ENCODE peak calls at places on chromosome 12, in ten cellular contexts. W, H, N, E, I, D, J, B, K and C are unnamed samples.

GRCh38 chr12:120110550-120111501 is 5.7 kb downstream of the RAB35 start:
- DNase-seq in W (no peak), H (no peak), N (no peak), E (no peak), I (no peak), D (peak), J (no peak), B (no peak), K (peak), C (no peak)

GRCh38 chr12:99983721-99984258 is 946 bp downstream of the ANKS1B start:
- DNase-seq in W (no peak), H (no peak), N (no peak), E (no peak), I (no peak), D (no peak), J (no peak), B (no peak), K (no peak), C (no peak)

GRCh38 chr12:31007636-31008175 is 66.0 kb upstream of the DDX11 start:
- DNase-seq in W (no peak), H (no peak), N (no peak), E (no peak), I (no peak), D (no peak), J (no peak), B (no peak), K (no peak), C (no peak)

GRCh38 chr12:20808521-20808920 is 2.0 kb upstream of the SLCO1B3 start:
- DNase-seq in W (no peak), H (no peak), N (no peak), E (no peak), I (no peak), D (no peak), J (no peak), B (no peak), K (no peak), C (no peak)

GRCh38 chr12:127416796-127417195 is 850.2 kb upstream of the TMEM132C start:
- DNase-seq in W (peak), H (no peak), N (no peak), E (no peak), I (peak), D (no peak), J (no peak), B (peak), K (no peak), C (peak)

GRCh38 chr12:65171870-65172269 is 2.5 kb downstream of the LEMD3 start:
- DNase-seq in W (no peak), H (peak), N (no peak), E (no peak), I (no peak), D (no peak), J (no peak), B (no peak), K (no peak), C (no peak)

GRCh38 chr12:124720687-124721500 is 142.8 kb downstream of the SCARB1 start:
- DNase-seq in W (peak), H (peak), N (no peak), E (no peak), I (peak), D (peak), J (no peak), B (peak), K (peak), C (no peak)

GRCh38 chr12:3656946-3657622 is 95.8 kb downstream of the CRACR2A start:
- DNase-seq in W (no peak), H (no peak), N (no peak), E (no peak), I (no peak), D (no peak), J (no peak), B (no peak), K (no peak), C (no peak)

GRCh38 chr12:100017056-100017455 is 32.3 kb upstream of the ANKS1B start:
- DNase-seq in W (no peak), H (no peak), N (no peak), E (no peak), I (no peak), D (no peak), J (no peak), B (no peak), K (no peak), C (no peak)

GRCh38 chr12:1830981-1831930 is 10.9 kb downstream of the LRTM2 start:
- DNase-seq in W (peak), H (peak), N (peak), E (peak), I (peak), D (peak), J (peak), B (peak), K (peak), C (no peak)

GRCh38 chr12:115380509-115381120 is 696.6 kb upstream of the TBX3 start:
- DNase-seq in W (no peak), H (no peak), N (no peak), E (no peak), I (no peak), D (no peak), J (no peak), B (no peak), K (no peak), C (no peak)

GRCh38 chr12:67520611-67521010 is 127.9 kb upstream of the DYRK2 start:
- DNase-seq in W (peak), H (no peak), N (no peak), E (no peak), I (no peak), D (no peak), J (no peak), B (no peak), K (no peak), C (no peak)

GRCh38 chr12:76551482-76551888 is 8.1 kb downstream of the OSBPL8 start:
- DNase-seq in W (no peak), H (no peak), N (no peak), E (no peak), I (peak), D (no peak), J (no peak), B (no peak), K (no peak), C (no peak)

GRCh38 chr12:62191747-62192485 is 68.3 kb upstream of the USP15 start:
- DNase-seq in W (no peak), H (no peak), N (no peak), E (no peak), I (peak), D (no peak), J (no peak), B (no peak), K (no peak), C (no peak)

GRCh38 chr12:111792155-111792876 is 25.6 kb downstream of the ALDH2 start:
- DNase-seq in W (no peak), H (peak), N (no peak), E (no peak), I (peak), D (peak), J (no peak), B (peak), K (peak), C (no peak)

GRCh38 chr12:75505706-75506312 is 5.6 kb downstream of the KRR1 start:
- DNase-seq in W (peak), H (peak), N (no peak), E (no peak), I (peak), D (no peak), J (no peak), B (peak), K (no peak), C (no peak)

GRCh38 chr12:107091381-107091780 is 2.0 kb downstream of the CRY1 start:
- DNase-seq in W (peak), H (peak), N (no peak), E (no peak), I (peak), D (no peak), J (peak), B (peak), K (no peak), C (no peak)

GRCh38 chr12:58364389-58365086 is 423.2 kb downstream of the ATP23 start:
- DNase-seq in W (peak), H (peak), N (peak), E (no peak), I (peak), D (no peak), J (peak), B (peak), K (no peak), C (no peak)

GRCh38 chr12:57190037-57190436 is 26.6 kb upstream of the NXPH4 start:
- DNase-seq in W (peak), H (no peak), N (no peak), E (no peak), I (peak), D (no peak), J (no peak), B (no peak), K (no peak), C (no peak)

GRCh38 chr12:14454098-14454907 is 88.8 kb downstream of the ATF7IP start:
- DNase-seq in W (peak), H (peak), N (no peak), E (no peak), I (peak), D (no peak), J (no peak), B (peak), K (no peak), C (no peak)

GRCh38 chr12:58580095-58580494 is 340.2 kb downstream of the LRIG3 start:
- DNase-seq in W (no peak), H (no peak), N (no peak), E (no peak), I (peak), D (no peak), J (no peak), B (peak), K (no peak), C (no peak)

GRCh38 chr12:23950775-23951391 is 1.4 kb upstream of the SOX5 start:
- DNase-seq in W (peak), H (peak), N (no peak), E (no peak), I (peak), D (no peak), J (no peak), B (peak), K (no peak), C (no peak)

GRCh38 chr12:11847539-11847938 is 198.1 kb downstream of the ETV6 start:
- DNase-seq in W (no peak), H (no peak), N (no peak), E (no peak), I (no peak), D (no peak), J (no peak), B (no peak), K (no peak), C (peak)

GRCh38 chr12:55719371-55719770 is 822 bp upstream of the RDH5 start:
- DNase-seq in W (no peak), H (no peak), N (no peak), E (no peak), I (no peak), D (no peak), J (no peak), B (no peak), K (no peak), C (no peak)

GRCh38 chr12:85468356-85469157 is 188.5 kb downstream of the ALX1 start:
- DNase-seq in W (peak), H (peak), N (peak), E (no peak), I (peak), D (peak), J (peak), B (peak), K (no peak), C (no peak)

GRCh38 chr12:2295941-2296461 is 243.2 kb downstream of the CACNA1C start:
- DNase-seq in W (peak), H (peak), N (peak), E (no peak), I (peak), D (no peak), J (peak), B (peak), K (no peak), C (no peak)

GRCh38 chr12:26046886-26047285 is 78.0 kb downstream of the BHLHE41 start:
- DNase-seq in W (no peak), H (no peak), N (no peak), E (no peak), I (no peak), D (no peak), J (no peak), B (no peak), K (no peak), C (no peak)

DNA sequence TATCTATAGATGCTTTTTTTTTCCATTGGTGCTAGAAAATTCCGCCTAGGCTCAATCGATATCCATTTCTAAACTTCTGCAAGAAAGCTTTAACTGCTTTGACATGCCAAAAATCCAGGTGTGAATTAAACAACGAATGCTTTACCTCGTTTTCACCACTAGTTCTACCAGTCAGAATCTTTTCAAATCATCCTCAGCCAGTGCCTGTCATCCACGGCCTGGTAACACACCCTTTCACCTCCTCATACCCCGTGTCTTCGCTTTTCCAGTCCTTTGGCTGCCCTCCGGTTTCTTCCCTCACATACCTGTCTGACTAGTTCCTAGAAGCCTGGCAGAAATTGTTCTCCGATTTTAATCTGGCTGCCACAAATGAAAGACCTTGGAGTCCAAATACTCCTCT is 1.4 kb upstream of the PHC1 start:
- DNase-seq in W (no peak), H (no peak), N (no peak), E (no peak), I (peak), D (peak), J (no peak), B (no peak), K (no peak), C (no peak)
- TF ChIP-seq CTCF in W (no peak), H (no peak), N (no peak), E (peak), I (no peak), D (no peak), J (no peak), B (no peak), K (no peak), C (no peak)

DNA sequence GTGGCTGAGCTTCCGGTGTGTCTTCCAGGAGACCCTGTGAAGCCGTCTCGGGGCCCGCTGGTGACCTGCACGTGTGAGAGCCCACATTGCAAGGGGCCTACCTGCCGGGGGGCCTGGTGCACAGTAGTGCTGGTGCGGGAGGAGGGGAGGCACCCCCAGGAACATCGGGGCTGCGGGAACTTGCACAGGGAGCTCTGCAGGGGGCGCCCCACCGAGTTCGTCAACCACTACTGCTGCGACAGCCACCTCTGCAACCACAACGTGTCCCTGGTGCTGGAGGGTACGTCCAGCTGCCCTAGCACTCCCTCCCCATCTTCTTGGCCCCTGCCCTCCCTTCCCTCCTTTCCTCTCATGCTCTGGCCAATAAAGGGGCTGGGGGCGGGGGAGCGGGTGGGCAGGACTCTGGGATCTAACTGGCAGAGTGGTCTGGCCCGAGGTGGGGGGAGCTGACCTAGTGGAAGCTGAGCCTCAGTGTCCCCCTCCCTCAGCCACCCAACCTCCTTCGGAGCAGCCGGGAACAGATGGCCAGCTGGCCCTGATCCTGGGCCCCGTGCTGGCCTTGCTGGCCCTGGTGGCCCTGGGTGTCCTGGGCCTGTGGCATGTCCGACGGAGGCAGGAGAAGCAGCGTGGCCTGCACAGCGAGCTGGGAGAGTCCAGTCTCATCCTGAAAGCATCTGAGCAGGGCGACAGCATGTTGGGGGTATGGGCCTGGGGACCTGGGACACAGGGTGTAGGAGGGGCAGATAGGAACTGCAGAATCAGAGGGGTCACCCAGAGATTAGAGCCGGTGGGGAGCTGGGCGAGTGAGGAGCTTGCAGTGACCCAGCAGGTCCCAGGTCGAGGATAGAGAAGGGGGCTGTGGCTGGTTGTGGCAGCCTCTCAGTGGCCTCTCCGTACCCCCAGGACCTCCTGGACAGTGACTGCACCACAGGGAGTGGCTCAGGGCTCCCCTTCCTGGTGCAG is 6.0 kb downstream of the ACVRL1 start:
- DNase-seq in W (no peak), H (no peak), N (no peak), E (no peak), I (no peak), D (no peak), J (no peak), B (no peak), K (no peak), C (no peak)
- TF ChIP-seq CTCF in W (peak), H (no peak), N (no peak), E (no peak), I (no peak), D (no peak), J (no peak), B (peak), K (no peak), C (no peak)

DNA sequence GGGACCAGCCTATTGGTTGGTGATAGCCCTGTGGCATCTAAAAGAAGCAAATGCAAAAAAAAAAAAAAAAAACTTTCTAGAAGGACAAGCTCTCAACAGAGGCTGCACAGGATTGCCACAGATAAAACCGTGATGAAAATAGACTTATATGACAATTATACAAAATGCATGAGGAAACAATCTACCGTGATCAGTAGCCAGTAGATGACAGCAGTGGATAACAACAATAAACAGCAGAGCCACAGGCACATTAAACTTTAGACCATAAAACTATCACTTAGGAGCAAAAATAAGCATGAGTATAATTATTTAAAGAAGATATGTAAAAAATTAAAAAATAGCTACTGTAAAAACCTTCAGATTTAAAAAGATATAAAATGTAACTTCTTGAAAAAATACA is 183.5 kb upstream of the ABCD2 start:
- DNase-seq in W (no peak), H (no peak), N (no peak), E (no peak), I (no peak), D (no peak), J (no peak), B (no peak), K (no peak), C (no peak)
- TF ChIP-seq CTCF in W (no peak), H (no peak), N (no peak), E (no peak), I (no peak), D (no peak), J (no peak), B (no peak), K (no peak), C (no peak)

GRCh38 chr12:81022531-81022930 is 55.3 kb upstream of the ACSS3 start:
- DNase-seq in W (peak), H (no peak), N (no peak), E (no peak), I (peak), D (no peak), J (no peak), B (no peak), K (no peak), C (no peak)
- TF ChIP-seq CTCF in W (no peak), H (no peak), N (no peak), E (no peak), I (no peak), D (no peak), J (no peak), B (no peak), K (no peak), C (no peak)

DNA sequence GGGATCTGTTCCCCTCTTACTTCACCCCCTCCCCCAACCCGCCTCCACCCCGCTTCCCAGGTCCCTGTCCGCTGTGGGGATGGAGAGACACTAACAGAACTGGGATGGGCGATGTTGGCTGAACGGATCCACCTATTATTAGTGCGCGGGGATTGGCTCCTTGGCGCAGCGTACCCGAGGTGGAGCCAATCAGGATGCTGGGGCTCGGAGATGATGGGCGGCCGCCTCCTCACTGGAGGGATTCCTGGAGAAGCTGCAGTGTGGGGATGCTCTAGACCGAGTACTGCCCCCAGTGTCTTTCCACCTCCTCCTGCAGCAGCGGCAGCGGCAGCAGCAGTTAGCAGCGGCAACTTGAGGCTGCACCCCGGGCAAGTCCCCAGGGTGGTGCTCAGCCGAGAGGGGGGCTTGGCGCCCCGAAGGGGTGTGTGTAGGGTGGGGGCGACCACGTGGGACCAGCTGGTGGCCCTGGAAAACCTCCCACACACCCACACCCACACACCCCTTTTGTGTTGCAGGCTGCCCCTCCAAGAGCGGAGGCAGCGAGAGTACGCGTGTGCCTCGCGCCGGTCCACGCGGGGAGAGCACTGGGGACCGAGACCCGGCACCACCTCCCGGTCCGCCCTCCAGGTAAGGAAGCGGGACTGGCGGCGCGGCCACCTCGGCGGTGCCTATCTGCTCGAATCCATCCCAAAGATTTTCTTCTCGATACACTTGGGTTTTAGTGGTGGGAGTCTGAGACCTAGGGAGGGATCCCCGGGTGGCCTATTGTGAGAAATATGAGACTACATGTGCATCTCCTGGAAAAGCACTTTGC is at the start of gene SYT1:
- DNase-seq in W (peak), H (peak), N (peak), E (peak), I (peak), D (no peak), J (no peak), B (peak), K (peak), C (peak)
- TF ChIP-seq CTCF in W (no peak), H (no peak), N (no peak), E (no peak), I (no peak), D (no peak), J (no peak), B (no peak), K (no peak), C (no peak)

DNA sequence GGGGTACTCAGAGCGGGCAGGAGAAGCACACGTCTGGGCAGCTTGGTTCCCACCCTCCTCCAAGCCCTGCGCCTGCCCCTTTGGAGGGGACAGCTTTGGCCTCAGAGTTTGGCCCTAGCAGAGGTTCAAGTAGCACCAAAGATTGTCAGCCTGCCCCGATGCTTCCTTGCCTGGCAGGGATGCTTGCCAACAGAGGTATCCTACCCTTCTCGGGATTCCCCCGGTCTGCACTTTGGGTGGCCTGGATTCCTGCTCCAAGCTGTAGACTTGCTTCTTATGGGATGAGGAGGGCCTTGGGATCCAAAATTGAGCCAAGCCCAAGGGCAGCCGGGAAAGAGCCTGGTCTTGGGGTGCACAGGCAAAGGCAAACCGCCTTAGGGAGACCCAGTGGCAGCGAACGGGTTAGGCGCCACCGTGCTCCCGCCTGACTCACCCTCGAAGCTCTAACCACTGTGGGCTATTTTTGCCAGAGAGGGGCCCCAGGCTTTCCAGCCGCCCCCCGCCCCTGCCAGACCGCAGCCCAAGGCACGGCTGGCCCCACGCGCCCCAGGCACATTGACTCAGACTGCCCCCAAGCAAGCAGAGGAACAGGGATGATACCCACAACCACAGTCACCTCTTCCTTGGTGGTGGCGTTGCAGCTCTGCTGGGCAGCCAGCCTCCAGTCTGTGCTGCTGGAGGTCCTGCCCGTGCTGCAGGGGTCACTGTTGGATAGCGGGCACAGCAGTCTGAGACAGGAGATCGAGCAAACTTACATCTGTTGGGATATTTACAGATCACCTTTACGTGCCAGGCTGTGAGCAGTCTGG is 882 bp upstream of the WNT10B start:
- DNase-seq in W (no peak), H (no peak), N (no peak), E (no peak), I (no peak), D (no peak), J (no peak), B (peak), K (no peak), C (no peak)
- TF ChIP-seq CTCF in W (peak), H (no peak), N (peak), E (no peak), I (no peak), D (no peak), J (no peak), B (peak), K (no peak), C (no peak)

GRCh38 chr12:96828169-96828789 is 78.8 kb upstream of the NEDD1 start:
- DNase-seq in W (no peak), H (no peak), N (no peak), E (no peak), I (no peak), D (no peak), J (no peak), B (no peak), K (no peak), C (no peak)
- TF ChIP-seq CTCF in W (no peak), H (no peak), N (no peak), E (no peak), I (no peak), D (no peak), J (no peak), B (no peak), K (no peak), C (no peak)